ENCODE peak calls at places on chromosomes 2 and 18, in seven cellular contexts. J is GDM1; F is adipocyte; W is foreskin melanocyte; V is nephron progenitor cell; C is stimulated activated CD8-positive, alpha-beta memory T cell treated with anti-CD3 and anti-CD28 coated beads, Interleukin-4, amount 100 ng/mL, for 4 hours; T is GM20000. N is an unnamed sample.

GRCh38 chr18:66344227-66344626 is 259.7 kb downstream of the CDH19 start:
- DNase-seq in J (no peak), F (no peak), W (no peak), V (no peak), C (no peak), T (no peak), N (no peak)

GRCh38 chr2:99297990-99298389 is 3.0 kb downstream of the LYG1 start:
- DNase-seq in J (no peak), F (no peak), W (no peak), V (no peak), C (no peak), T (no peak), N (no peak)

GRCh38 chr2:185035906-185036305 is 437.6 kb downstream of the ZNF804A start:
- DNase-seq in J (no peak), F (no peak), W (no peak), V (no peak), C (no peak), T (no peak), N (peak; percentile 36)

GRCh38 chr2:188529710-188530109 is 238.0 kb downstream of the GULP1 start:
- DNase-seq in J (no peak), F (no peak), W (no peak), V (no peak), C (no peak), T (no peak), N (no peak)

GRCh38 chr2:63614448-63614968 is 25.7 kb downstream of the MDH1 start:
- DNase-seq in J (no peak), F (no peak), W (no peak), V (no peak), C (no peak), T (no peak), N (no peak)

GRCh38 chr2:180222642-180223041 is 215.5 kb upstream of the CWC22 start:
- DNase-seq in J (no peak), F (peak; percentile 89), W (no peak), V (no peak), C (no peak), T (no peak), N (no peak)

GRCh38 chr2:126855606-126856005 is 43.1 kb upstream of the TEX51 start:
- DNase-seq in J (no peak), F (no peak), W (no peak), V (no peak), C (no peak), T (no peak), N (no peak)

GRCh38 chr2:190482441-190482840 is 52.1 kb downstream of the NEMP2 start:
- DNase-seq in J (no peak), F (peak; percentile 78), W (peak; percentile 94), V (no peak), C (no peak), T (no peak), N (no peak)

N was measured in cerebellar nuclear complex.